ENCODE peak calls at places on chromosomes 1 and 21, in four cellular contexts. One of them, this sample, is unnamed.

GRCh38 chr1:43541721-43542401 is 11.2 kb downstream of the PTPRF start:
- DNase-seq in HepG2: peak
- DNase-seq in SK-N-SH: no peak
- DNase-seq in GM12878: no peak
- DNase-seq in this sample: no peak

GRCh38 chr1:154759196-154759595 is 110.9 kb downstream of the KCNN3 start:
- DNase-seq in HepG2: no peak
- DNase-seq in SK-N-SH: no peak
- DNase-seq in GM12878: no peak
- DNase-seq in this sample: no peak

GRCh38 chr1:16013220-16013907 is 4.5 kb downstream of the HSPB7 start:
- DNase-seq in HepG2: peak
- DNase-seq in SK-N-SH: peak
- DNase-seq in GM12878: peak
- DNase-seq in this sample: peak

GRCh38 chr1:216705686-216706085 is 17.5 kb downstream of the ESRRG start:
- DNase-seq in HepG2: no peak
- DNase-seq in SK-N-SH: peak
- DNase-seq in GM12878: no peak
- DNase-seq in this sample: no peak

GRCh38 chr1:235045921-235046601 is 82.6 kb downstream of the TOMM20 start:
- DNase-seq in HepG2: no peak
- DNase-seq in SK-N-SH: no peak
- DNase-seq in GM12878: no peak
- DNase-seq in this sample: no peak

GRCh38 chr21:21018841-21019240 is 20.6 kb downstream of the NCAM2 start:
- DNase-seq in HepG2: no peak
- DNase-seq in SK-N-SH: no peak
- DNase-seq in GM12878: no peak
- DNase-seq in this sample: no peak

GRCh38 chr1:239952348-239953307 is 139.1 kb upstream of the FMN2 start:
- DNase-seq in HepG2: peak
- DNase-seq in SK-N-SH: no peak
- DNase-seq in GM12878: no peak
- DNase-seq in this sample: no peak

GRCh38 chr1:116159611-116160010 is 48.4 kb downstream of the MAB21L3 start:
- DNase-seq in HepG2: no peak
- DNase-seq in SK-N-SH: no peak
- DNase-seq in GM12878: no peak
- DNase-seq in this sample: no peak

GRCh38 chr1:230105754-230106625 is 39.0 kb downstream of the GALNT2 start:
- DNase-seq in HepG2: peak
- DNase-seq in SK-N-SH: no peak
- DNase-seq in GM12878: peak
- DNase-seq in this sample: no peak

GRCh38 chr21:32392299-32392879 is 423 bp downstream of the URB1 start:
- DNase-seq in HepG2: no peak
- DNase-seq in SK-N-SH: no peak
- DNase-seq in GM12878: no peak
- DNase-seq in this sample: no peak

GRCh38 chr1:189987509-189987908 is 490.2 kb downstream of the BRINP3 start:
- DNase-seq in HepG2: no peak
- DNase-seq in SK-N-SH: no peak
- DNase-seq in GM12878: no peak
- DNase-seq in this sample: no peak

GRCh38 chr21:36796070-36796469 is 97.2 kb downstream of the SIM2 start:
- DNase-seq in HepG2: no peak
- DNase-seq in SK-N-SH: no peak
- DNase-seq in GM12878: no peak
- DNase-seq in this sample: no peak

GRCh38 chr1:51316764-51317120 is 13.6 kb downstream of the TTC39A start:
- DNase-seq in HepG2: no peak
- DNase-seq in SK-N-SH: no peak
- DNase-seq in GM12878: no peak
- DNase-seq in this sample: no peak
- TF ChIP-seq TCF12 in HepG2: no peak
- TF ChIP-seq TCF12 in SK-N-SH: no peak
- TF ChIP-seq TCF12 in GM12878: no peak
- TF ChIP-seq TCF12 in this sample: no peak

GRCh38 chr1:220942278-220942677 is 63.0 kb downstream of the HLX start:
- DNase-seq in HepG2: no peak
- DNase-seq in SK-N-SH: no peak
- DNase-seq in GM12878: no peak
- DNase-seq in this sample: no peak

GRCh38 chr1:220943319-220943718 is 64.1 kb downstream of the HLX start:
- DNase-seq in HepG2: no peak
- DNase-seq in SK-N-SH: no peak
- DNase-seq in GM12878: no peak
- DNase-seq in this sample: no peak
- TF ChIP-seq TCF12 in HepG2: no peak
- TF ChIP-seq TCF12 in SK-N-SH: no peak
- TF ChIP-seq TCF12 in GM12878: no peak
- TF ChIP-seq TCF12 in this sample: no peak

GRCh38 chr1:76082084-76082483 is 7.5 kb downstream of the ST6GALNAC3 start:
- DNase-seq in HepG2: no peak
- DNase-seq in SK-N-SH: no peak
- DNase-seq in GM12878: no peak
- DNase-seq in this sample: no peak
- TF ChIP-seq TCF12 in HepG2: no peak
- TF ChIP-seq TCF12 in SK-N-SH: no peak
- TF ChIP-seq TCF12 in GM12878: no peak
- TF ChIP-seq TCF12 in this sample: no peak

GRCh38 chr1:210252621-210253041 is 20.0 kb downstream of the SERTAD4 start:
- DNase-seq in HepG2: no peak
- DNase-seq in SK-N-SH: peak
- DNase-seq in GM12878: no peak
- DNase-seq in this sample: peak
- TF ChIP-seq TCF12 in HepG2: no peak
- TF ChIP-seq TCF12 in SK-N-SH: no peak
- TF ChIP-seq TCF12 in GM12878: no peak
- TF ChIP-seq TCF12 in this sample: no peak

GRCh38 chr1:173302890-173303829 is 96.0 kb upstream of the TNFSF4 start:
- DNase-seq in HepG2: no peak
- DNase-seq in SK-N-SH: no peak
- DNase-seq in GM12878: no peak
- DNase-seq in this sample: no peak

GRCh38 chr1:173302366-173302765 is 95.2 kb upstream of the TNFSF4 start:
- DNase-seq in HepG2: no peak
- DNase-seq in SK-N-SH: no peak
- DNase-seq in GM12878: no peak
- DNase-seq in this sample: no peak

GRCh38 chr1:173303984-173304383 is 96.9 kb upstream of the TNFSF4 start:
- DNase-seq in HepG2: no peak
- DNase-seq in SK-N-SH: no peak
- DNase-seq in GM12878: no peak
- DNase-seq in this sample: no peak

GRCh38 chr1:173304529-173305227 is 97.5 kb upstream of the TNFSF4 start:
- DNase-seq in HepG2: no peak
- DNase-seq in SK-N-SH: no peak
- DNase-seq in GM12878: no peak
- DNase-seq in this sample: no peak

DNA sequence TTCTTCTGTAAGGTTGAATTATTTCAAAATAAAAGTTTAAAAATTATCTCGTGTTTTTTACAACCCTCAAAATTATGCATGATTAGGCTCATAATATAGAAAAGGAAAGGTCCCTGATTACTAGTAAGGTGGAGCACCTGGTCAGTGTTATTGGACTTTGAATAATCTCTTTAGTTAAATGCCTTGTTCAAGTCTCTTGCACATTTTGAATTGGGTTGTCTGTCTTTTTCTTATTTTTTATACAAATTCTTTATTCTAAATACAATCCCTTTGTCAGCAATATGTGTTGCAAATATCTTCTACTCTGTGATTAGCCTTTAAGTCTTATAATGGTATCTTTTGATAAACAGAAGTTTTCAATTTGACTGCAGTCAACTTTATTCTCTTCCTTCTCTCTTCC is 100.7 kb upstream of the TNFSF4 start:
- DNase-seq in HepG2: no peak
- DNase-seq in SK-N-SH: no peak
- DNase-seq in GM12878: no peak
- DNase-seq in this sample: no peak
- TF ChIP-seq TCF12 in HepG2: no peak
- TF ChIP-seq TCF12 in SK-N-SH: no peak
- TF ChIP-seq TCF12 in GM12878: no peak
- TF ChIP-seq TCF12 in this sample: no peak

GRCh38 chr1:8122160-8122476 is 96.0 kb upstream of the ERRFI1 start:
- DNase-seq in HepG2: no peak
- DNase-seq in SK-N-SH: no peak
- DNase-seq in GM12878: no peak
- DNase-seq in this sample: no peak

GRCh38 chr1:8133190-8133589 is 107.1 kb upstream of the ERRFI1 start:
- DNase-seq in HepG2: no peak
- DNase-seq in SK-N-SH: no peak
- DNase-seq in GM12878: no peak
- DNase-seq in this sample: no peak

GRCh38 chr1:8121261-8122159 is 95.4 kb upstream of the ERRFI1 start:
- DNase-seq in HepG2: peak
- DNase-seq in SK-N-SH: no peak
- DNase-seq in GM12878: no peak
- DNase-seq in this sample: no peak

GRCh38 chr1:8122477-8123407 is 96.6 kb upstream of the ERRFI1 start:
- DNase-seq in HepG2: no peak
- DNase-seq in SK-N-SH: no peak
- DNase-seq in GM12878: no peak
- DNase-seq in this sample: no peak

GRCh38 chr1:8127201-8127641 is 101.1 kb upstream of the ERRFI1 start:
- DNase-seq in HepG2: no peak
- DNase-seq in SK-N-SH: no peak
- DNase-seq in GM12878: no peak
- DNase-seq in this sample: no peak
- TF ChIP-seq TCF12 in HepG2: no peak
- TF ChIP-seq TCF12 in SK-N-SH: no peak
- TF ChIP-seq TCF12 in GM12878: no peak
- TF ChIP-seq TCF12 in this sample: no peak

DNA sequence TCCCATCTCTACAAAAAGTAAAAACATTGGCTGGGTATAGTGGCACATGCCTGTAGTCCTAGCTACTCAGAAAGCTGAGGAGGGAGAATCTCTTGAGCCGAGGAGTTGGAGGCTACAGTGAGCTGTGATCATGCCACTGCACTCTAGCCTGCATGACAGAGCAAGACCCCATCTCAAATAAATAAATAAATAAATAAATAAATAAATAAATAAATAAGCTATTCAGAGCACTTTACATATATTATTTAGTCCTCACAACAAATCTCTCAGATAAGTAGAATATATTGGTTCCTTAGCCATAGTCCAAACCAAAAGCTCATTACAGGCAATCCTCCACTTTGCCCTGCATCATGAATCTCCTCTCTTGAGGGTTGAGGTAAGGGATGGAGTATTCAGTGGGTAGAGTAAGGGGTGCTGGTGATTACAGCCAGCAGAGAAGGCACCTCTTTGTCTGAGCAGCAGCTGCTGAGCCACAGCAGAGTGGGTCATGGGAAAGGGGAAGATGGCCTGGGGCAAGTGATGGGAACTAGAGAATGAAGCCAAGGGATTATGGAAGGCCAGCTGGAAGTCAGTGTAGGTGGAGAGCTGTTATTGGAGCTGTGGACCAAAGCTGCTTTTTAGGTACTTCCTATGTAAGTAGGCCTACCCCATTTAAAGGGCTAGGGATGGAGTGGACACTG is 115.5 kb upstream of the ZNF644 start:
- DNase-seq in HepG2: no peak
- DNase-seq in SK-N-SH: no peak
- DNase-seq in GM12878: no peak
- DNase-seq in this sample: no peak
- TF ChIP-seq TCF12 in HepG2: no peak
- TF ChIP-seq TCF12 in SK-N-SH: no peak
- TF ChIP-seq TCF12 in GM12878: no peak
- TF ChIP-seq TCF12 in this sample: no peak

DNA sequence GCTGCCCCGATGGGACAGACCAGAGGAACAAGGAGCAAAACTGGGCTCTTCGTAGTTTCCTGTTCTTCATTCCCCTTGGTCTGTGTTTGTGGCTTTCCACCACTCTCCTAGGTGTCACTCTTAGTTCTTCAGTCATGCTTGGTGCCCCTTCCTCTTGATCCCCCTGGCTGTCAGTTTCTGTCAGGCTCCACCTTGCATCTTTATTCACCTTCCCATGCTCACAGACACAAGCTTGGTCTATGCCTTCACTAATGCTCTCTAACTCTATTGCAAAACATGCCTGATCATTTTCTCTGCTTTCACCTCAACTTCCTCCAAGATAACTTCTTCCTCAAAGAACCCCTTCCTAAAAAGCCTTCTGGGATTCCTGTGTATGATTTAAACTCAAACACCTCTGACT is 122.9 kb downstream of the GLUL start:
- DNase-seq in HepG2: no peak
- DNase-seq in SK-N-SH: no peak
- DNase-seq in GM12878: no peak
- DNase-seq in this sample: no peak
- TF ChIP-seq TCF12 in HepG2: no peak
- TF ChIP-seq TCF12 in SK-N-SH: no peak
- TF ChIP-seq TCF12 in GM12878: no peak
- TF ChIP-seq TCF12 in this sample: no peak

This sample was measured in H1.